ENCODE peak calls at places on chromosomes 11 and 22, in seven cellular contexts. U, I, B, M, A, Q and W are unnamed samples. For H3K4me1, the result is how much of the 10 kb centered on the place peaks cover.

GRCh38 chr11:1513326-1514296 is 27.0 kb upstream of the MOB2 start:
- DNase-seq in Q (no peak), U (no peak), I (no peak), A (no peak), B (no peak), M (peak), W (no peak)

GRCh38 chr11:46121328-46121723 is at the start of gene PHF21A:
- DNase-seq in I (peak), B (peak), Q (peak), M (peak), U (peak), A (peak), W (peak)

GRCh38 chr11:61704838-61705237 is 24.6 kb downstream of the DAGLA start:
- DNase-seq in M (no peak), A (no peak), B (no peak), Q (no peak), U (no peak), I (no peak), W (no peak)

GRCh38 chr11:33830903-33831648 is 56.8 kb upstream of the FBXO3 start:
- DNase-seq in B (no peak), M (no peak), Q (no peak), I (no peak), U (no peak), A (no peak), W (no peak)

GRCh38 chr11:9524001-9524400 is 49.5 kb upstream of the WEE1 start:
- DNase-seq in M (no peak), U (no peak), I (no peak), B (no peak), Q (no peak), A (no peak), W (no peak)

GRCh38 chr11:15143855-15144254 is 29.1 kb downstream of the INSC start:
- DNase-seq in U (no peak), I (no peak), M (no peak), B (no peak), Q (no peak), A (no peak), W (no peak)

GRCh38 chr22:44207173-44207980 is 26.7 kb downstream of the PARVG start:
- DNase-seq in I (no peak), U (peak), B (no peak), M (no peak), A (no peak), Q (no peak), W (no peak)

GRCh38 chr11:92969634-92970347 is at the start of gene MTNR1B:
- DNase-seq in M (no peak), Q (no peak), U (no peak), A (no peak), B (no peak), I (no peak), W (no peak)

GRCh38 chr22:43883012-43883661 is 8.7 kb downstream of the PNPLA5 start:
- DNase-seq in Q (peak), U (peak), A (peak), M (peak), I (peak), B (no peak), W (peak)

GRCh38 chr22:37609240-37610152 is 862 bp downstream of the GGA1 start:
- DNase-seq in U (no peak), M (no peak), Q (no peak), I (no peak), A (no peak), B (no peak), W (no peak)

GRCh38 chr22:23110190-23110921 is 31.4 kb downstream of the RSPH14 start:
- DNase-seq in B (no peak), U (no peak), Q (no peak), M (no peak), I (no peak), A (no peak), W (no peak)

GRCh38 chr11:4156571-4156970 is 62.0 kb downstream of the RRM1 start:
- DNase-seq in U (no peak), B (no peak), Q (no peak), I (no peak), A (no peak), M (no peak), W (no peak)

GRCh38 chr11:13405220-13405619 is 57.8 kb downstream of the BTBD10 start:
- DNase-seq in U (no peak), M (no peak), A (no peak), I (no peak), B (no peak), Q (no peak), W (no peak)

GRCh38 chr22:42396621-42397331 is 35.4 kb downstream of the NFAM1 start:
- DNase-seq in U (no peak), M (peak), Q (no peak), I (peak), A (no peak), B (peak), W (no peak)

GRCh38 chr22:26546282-26546681 is 34.0 kb upstream of the TFIP11 start:
- DNase-seq in I (no peak), M (no peak), U (no peak), Q (no peak), B (peak), A (no peak), W (no peak)

GRCh38 chr11:124902616-124903015 is 5.0 kb upstream of the ROBO4 start:
- DNase-seq in U (no peak), I (no peak), B (no peak), A (no peak), M (no peak), Q (peak), W (no peak)

GRCh38 chr22:21663738-21664137 is 2.1 kb upstream of the PPIL2 start:
- DNase-seq in I (no peak), Q (no peak), M (no peak), A (no peak), B (no peak), U (no peak), W (no peak)

GRCh38 chr11:130813638-130814037 is 102.6 kb downstream of the SNX19 start:
- DNase-seq in M (no peak), A (no peak), I (no peak), B (no peak), U (no peak), Q (no peak), W (no peak)

GRCh38 chr22:44570476-44571445 is 72.7 kb upstream of the RTL6 start:
- DNase-seq in Q (no peak), I (no peak), A (peak), B (no peak), U (peak), M (no peak), W (no peak)

GRCh38 chr11:127862406-127862805 is 725.0 kb downstream of the ETS1 start:
- DNase-seq in B (no peak), M (no peak), U (no peak), I (peak), Q (no peak), A (no peak), W (no peak)

GRCh38 chr22:22748297-22748743 is 103.9 kb downstream of the GGTLC2 start:
- DNase-seq in I (peak), M (no peak), Q (peak), B (no peak), U (no peak), A (peak), W (no peak)

GRCh38 chr11:82038151-82038550 is 695.5 kb downstream of the FAM181B start:
- DNase-seq in U (no peak), B (no peak), M (no peak), I (no peak), A (no peak), Q (no peak), W (no peak)

GRCh38 chr11:3807856-3808845 is at the start of gene PGAP2:
- DNase-seq in I (peak), Q (peak), B (peak), U (peak), A (peak), M (peak), W (peak)

GRCh38 chr22:42270178-42270511 is 308 bp downstream of the TCF20 start:
- DNase-seq in U (no peak), A (peak), M (no peak), I (peak), B (no peak), Q (no peak), W (no peak)

GRCh38 chr11:32121012-32121411 is 30.1 kb downstream of the RCN1 start:
- DNase-seq in Q (no peak), B (no peak), I (no peak), M (no peak), A (no peak), U (no peak), W (no peak)

GRCh38 chr22:37383342-37383741 is 43.9 kb downstream of the ELFN2 start:
- DNase-seq in Q (no peak), B (no peak), U (no peak), A (no peak), M (no peak), I (no peak), W (no peak)

GRCh38 chr11:3835752-3836151 is 5.0 kb downstream of the RHOG start:
- DNase-seq in Q (no peak), M (peak), U (no peak), B (peak), I (no peak), A (no peak), W (no peak)

GRCh38 chr11:3159296-3160190 is 5.6 kb downstream of the OSBPL5 start:
- DNase-seq in I (no peak), M (peak), A (no peak), U (peak), B (peak), Q (peak), W (no peak)

GRCh38 chr11:1224491-1225385 is 1.9 kb downstream of the MUC5B start:
- DNase-seq in Q (no peak), U (peak), A (no peak), B (peak), I (no peak), M (peak), W (no peak)

GRCh38 chr11:79054636-79055035 is 386.2 kb downstream of the TENM4 start:
- DNase-seq in U (no peak), B (no peak), I (no peak), M (no peak), A (no peak), Q (peak), W (no peak)

GRCh38 chr11:92546089-92546488 is 321.5 kb downstream of the FAT3 start:
- DNase-seq in Q (peak), A (no peak), B (no peak), I (no peak), M (no peak), U (no peak), W (no peak)

GRCh38 chr11:122645847-122646246 is 9.7 kb upstream of the UBASH3B start:
- DNase-seq in Q (no peak), U (no peak), A (no peak), B (no peak), M (no peak), I (no peak), W (no peak)

GRCh38 chr22:47627561-47628253 is 865.3 kb downstream of the TBC1D22A start:
- DNase-seq in M (no peak), A (no peak), Q (peak), I (no peak), B (no peak), U (no peak), W (no peak)

GRCh38 chr11:117090111-117090706 is 8.0 kb downstream of the SIK3 start:
- DNase-seq in U (no peak), I (no peak), M (no peak), A (no peak), B (no peak), Q (no peak), W (no peak)

DNA sequence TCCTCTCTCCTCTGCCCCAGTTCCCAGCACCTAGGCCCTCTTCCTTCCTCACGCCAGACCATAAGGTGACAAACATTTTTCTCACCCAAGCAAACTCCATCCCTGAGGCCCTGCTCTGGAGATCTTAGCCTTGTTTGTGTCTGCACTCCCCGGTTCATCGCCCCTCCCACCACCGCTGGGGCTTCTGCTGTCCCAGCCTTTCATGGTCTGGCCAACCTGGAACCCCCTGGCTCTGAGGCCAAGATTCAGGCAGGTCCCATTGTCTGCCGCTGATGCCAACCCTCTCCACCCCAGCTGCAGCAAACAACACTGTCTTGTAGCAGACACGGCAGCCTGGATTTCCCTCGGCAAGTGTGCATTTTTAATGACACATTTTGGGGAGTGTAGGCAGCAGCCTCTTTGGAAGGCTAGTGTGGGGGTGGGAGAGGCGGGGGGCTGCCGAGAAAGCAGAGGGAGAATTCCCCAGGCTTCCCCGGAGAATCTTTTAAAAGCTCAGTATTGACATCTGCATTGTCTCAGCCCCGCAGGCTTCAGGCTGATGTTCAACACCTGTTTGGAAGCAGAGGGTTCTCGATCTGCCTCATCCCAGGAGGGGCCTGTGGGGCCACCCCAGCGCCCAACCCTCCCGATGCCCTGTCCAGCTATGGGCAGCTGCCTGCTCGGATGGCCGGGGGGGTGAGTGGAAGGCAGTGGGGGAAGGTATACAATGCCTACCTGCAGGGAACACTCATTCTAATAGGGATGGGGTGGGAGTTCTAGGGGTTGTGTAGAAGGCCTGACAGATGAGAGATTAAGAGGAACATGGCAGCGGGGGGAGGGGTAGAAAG is 41.6 kb downstream of the NECTIN1 start:
- DNase-seq in U (no peak), B (no peak), A (no peak), Q (no peak), M (no peak), I (no peak), W (no peak)
- H3K4me1 ChIP-seq in U (under half), B (under half), A (under half), Q (under half), M (under half), I (under half), W (under half)

GRCh38 chr22:49823289-49824045 is 4.2 kb downstream of the BRD1 start:
- DNase-seq in U (no peak), B (no peak), M (no peak), A (no peak), I (no peak), Q (no peak), W (no peak)
- H3K4me1 ChIP-seq in U (under half), B (half or more), M (under half), A (under half), I (under half), Q (under half), W (under half)

GRCh38 chr11:121334973-121335711 is 42.6 kb downstream of the SC5D start:
- DNase-seq in U (no peak), B (no peak), M (no peak), I (no peak), Q (peak), A (no peak), W (no peak)
- H3K4me1 ChIP-seq in U (under half), B (under half), M (under half), I (under half), Q (under half), A (under half), W (under half)

GRCh38 chr22:38745676-38746460 is 9.9 kb downstream of the SUN2 start:
- DNase-seq in U (no peak), B (no peak), I (no peak), M (no peak), Q (no peak), A (no peak), W (no peak)
- H3K4me1 ChIP-seq in U (under half), B (under half), I (under half), M (under half), Q (under half), A (under half), W (under half)